ENCODE peak calls at places on chromosome 22, in five cellular contexts. T, P, E, A and G are unnamed samples.

GRCh38 chr22:26446808-26447515 is 17.9 kb downstream of the ASPHD2 start:
- DNase-seq in T (no peak), P (no peak), A (no peak), E (no peak), G (no peak)

GRCh38 chr22:24156146-24156914 is 25.0 kb upstream of the SUSD2 start:
- DNase-seq in E (no peak), P (no peak), T (peak), A (peak), G (no peak)

GRCh38 chr22:48350456-48350855 is 1477.2 kb downstream of the BRD1 start:
- DNase-seq in T (no peak), A (no peak), E (no peak), P (no peak), G (no peak)

GRCh38 chr22:37880668-37881440 is 25.2 kb upstream of the MICALL1 start:
- DNase-seq in A (no peak), P (no peak), E (no peak), T (no peak), G (no peak)

GRCh38 chr22:45120931-45121330 is 42.8 kb upstream of the NUP50 start:
- DNase-seq in E (no peak), P (no peak), T (no peak), A (no peak), G (no peak)

GRCh38 chr22:24162377-24162927 is 18.8 kb upstream of the SUSD2 start:
- DNase-seq in T (no peak), A (no peak), P (no peak), E (no peak), G (no peak)

GRCh38 chr22:20062043-20062765 is 17.8 kb upstream of the DGCR8 start:
- DNase-seq in T (no peak), E (no peak), P (no peak), A (no peak), G (no peak)

GRCh38 chr22:19832476-19833108 is 22.1 kb downstream of the GNB1L start:
- DNase-seq in A (no peak), E (no peak), P (no peak), T (no peak), G (no peak)

GRCh38 chr22:33221566-33221965 is 163.4 kb upstream of the SYN3 start:
- DNase-seq in E (no peak), A (no peak), T (no peak), P (no peak), G (no peak)

GRCh38 chr22:49329636-49330035 is 498.0 kb downstream of the BRD1 start:
- DNase-seq in A (no peak), T (no peak), P (no peak), E (no peak), G (no peak)

GRCh38 chr22:44585559-44586121 is 87.6 kb upstream of the RTL6 start:
- DNase-seq in T (peak), E (no peak), A (no peak), P (no peak), G (peak)

GRCh38 chr22:39284142-39284980 is 35.1 kb downstream of the RPL3 start:
- DNase-seq in E (no peak), P (no peak), A (peak), T (no peak), G (no peak)

GRCh38 chr22:39556970-39557811 is 13.4 kb upstream of the CACNA1I start:
- DNase-seq in P (no peak), A (peak), T (peak), E (peak), G (no peak)

GRCh38 chr22:44758970-44759365 is 6.6 kb downstream of the ARHGAP8 start:
- DNase-seq in P (no peak), A (no peak), T (no peak), E (no peak), G (no peak)

GRCh38 chr22:41661088-41661487 is 27.6 kb downstream of the SNU13 start:
- DNase-seq in E (no peak), P (no peak), T (no peak), A (no peak), G (no peak)

GRCh38 chr22:49966716-49967332 is 6.3 kb downstream of the PIM3 start:
- DNase-seq in P (no peak), T (no peak), A (no peak), E (no peak), G (peak)

GRCh38 chr22:36339171-36340065 is 48.3 kb downstream of the MYH9 start:
- DNase-seq in E (no peak), A (no peak), P (no peak), T (peak), G (no peak)

GRCh38 chr22:25928038-25928437 is 186.1 kb downstream of the MYO18B start:
- DNase-seq in E (no peak), A (no peak), P (no peak), T (no peak), G (no peak)

GRCh38 chr22:22080270-22080669 is 97.7 kb upstream of the TOP3B start:
- DNase-seq in P (no peak), E (peak), A (no peak), T (no peak), G (no peak)

GRCh38 chr22:20867179-20868099 is 8.6 kb downstream of the SNAP29 start:
- DNase-seq in E (no peak), P (no peak), T (no peak), A (peak), G (peak)

GRCh38 chr22:27391092-27391770 is 410.3 kb downstream of the MN1 start:
- DNase-seq in E (no peak), T (no peak), A (no peak), P (no peak), G (no peak)

GRCh38 chr22:40178417-40179409 is 988 bp downstream of the TNRC6B start:
- DNase-seq in E (peak), T (peak), P (no peak), A (no peak), G (no peak)

GRCh38 chr22:28841111-28841510 is 40.7 kb upstream of the XBP1 start:
- DNase-seq in T (no peak), A (no peak), P (no peak), E (no peak), G (no peak)

GRCh38 chr22:45320326-45320976 is 10.7 kb downstream of the FAM118A start:
- DNase-seq in E (no peak), T (no peak), P (no peak), A (no peak), G (no peak)

GRCh38 chr22:31577711-31578110 is 81.4 kb downstream of the SFI1 start:
- DNase-seq in T (no peak), E (peak), A (no peak), P (no peak), G (no peak)

GRCh38 chr22:30212363-30212995 is 34.1 kb downstream of the LIF start:
- DNase-seq in P (no peak), A (peak), T (peak), E (no peak), G (peak)

GRCh38 chr22:30920407-30920806 is 48.2 kb downstream of the MORC2 start:
- DNase-seq in E (peak), T (peak), A (peak), P (peak), G (peak)

GRCh38 chr22:39703890-39704658 is 133.5 kb downstream of the CACNA1I start:
- DNase-seq in P (no peak), A (no peak), T (no peak), E (peak), G (no peak)

GRCh38 chr22:38760477-38761201 is 4.8 kb upstream of the SUN2 start:
- DNase-seq in A (no peak), E (peak), T (no peak), P (no peak), G (no peak)

GRCh38 chr22:30733081-30733680 is 38.5 kb downstream of the OSBP2 start:
- DNase-seq in A (no peak), P (no peak), E (no peak), T (no peak), G (no peak)

GRCh38 chr22:21942407-21942895 is 10.2 kb downstream of the PPM1F start:
- DNase-seq in P (no peak), E (no peak), A (peak), T (peak), G (no peak)

GRCh38 chr22:49887716-49888115 is 30.5 kb downstream of the ALG12 start:
- DNase-seq in T (no peak), P (no peak), A (no peak), E (no peak), G (no peak)

GRCh38 chr22:25153961-25154685 is 45.5 kb upstream of the CRYBB3 start:
- DNase-seq in A (peak), T (no peak), E (no peak), P (no peak), G (no peak)